ENCODE peak calls at places on chromosome 14, in four cellular contexts. K is SJSA1, D is mammary epithelial cell, Y is T47D. Z is an unnamed sample.
A peak's percentile ranks its signal among the peaks of the same experiment; 100 is the strongest.

GRCh38 chr14:51295666-51296263 is 55.7 kb downstream of the TMX1 start:
- DNase-seq in Y (no peak), D (peak; percentile 63), K (no peak), Z (no peak)

GRCh38 chr14:90495357-90496276 is 98.8 kb downstream of the CALM1 start:
- DNase-seq in D (peak; percentile 51), K (no peak), Y (peak; percentile 90), Z (peak; percentile 73)

GRCh38 chr14:53927171-53927570 is 29.5 kb downstream of the BMP4 start:
- DNase-seq in K (peak; percentile 55), Y (no peak), D (no peak), Z (no peak)

GRCh38 chr14:77086017-77086727 is 11.9 kb upstream of the CIPC start:
- DNase-seq in Y (no peak), K (no peak), D (peak; percentile 76), Z (no peak)

GRCh38 chr14:26934151-26934550 is 336.3 kb upstream of the NOVA1 start:
- DNase-seq in D (no peak), K (no peak), Y (no peak), Z (no peak)

GRCh38 chr14:41830679-41831078 is 224.0 kb downstream of the LRFN5 start:
- DNase-seq in D (peak; percentile 60), Y (no peak), K (no peak), Z (no peak)

GRCh38 chr14:102739190-102739469 is 38.1 kb upstream of the TRAF3 start:
- DNase-seq in K (no peak), Y (no peak), D (no peak), Z (no peak)

GRCh38 chr14:80455031-80455430 is 243.7 kb upstream of the DIO2 start:
- DNase-seq in D (no peak), K (no peak), Y (peak; percentile 29), Z (no peak)

GRCh38 chr14:96221109-96221650 is 16.5 kb downstream of the BDKRB2 start:
- DNase-seq in K (peak; percentile 96), Y (no peak), D (no peak), Z (no peak)

GRCh38 chr14:77123381-77124344 is 17.9 kb downstream of the ZDHHC22 start:
- DNase-seq in D (peak; percentile 89), K (no peak), Y (no peak), Z (peak; percentile 51)

GRCh38 chr14:32073537-32074189 is 3.4 kb upstream of the ARHGAP5 start:
- DNase-seq in D (peak; percentile 78), Y (peak; percentile 55), K (peak; percentile 50), Z (no peak)

GRCh38 chr14:102182901-102183619 is 43.4 kb downstream of the WDR20 start:
- DNase-seq in K (no peak), D (no peak), Y (no peak), Z (no peak)

GRCh38 chr14:30194769-30195168 is 267.1 kb upstream of the PRKD1 start:
- DNase-seq in Y (no peak), D (peak; percentile 5), K (peak; percentile 42), Z (no peak)

GRCh38 chr14:34029921-34030334 is 79.1 kb upstream of the EGLN3 start:
- DNase-seq in D (no peak), Y (no peak), K (peak; percentile 64), Z (peak; percentile 42)

GRCh38 chr14:104872469-104873341 is 7.6 kb downstream of the CEP170B start:
- DNase-seq in D (peak; percentile 58), Y (no peak), K (no peak), Z (peak; percentile 42)

GRCh38 chr14:90408713-90409112 is 11.9 kb downstream of the CALM1 start:
- DNase-seq in D (no peak), Y (no peak), K (no peak), Z (no peak)

GRCh38 chr14:101464984-101465794 is 96.1 kb upstream of the DIO3 start:
- DNase-seq in Y (no peak), D (no peak), K (peak; percentile 31), Z (no peak)

GRCh38 chr14:88468396-88468795 is 82.9 kb downstream of the SPATA7 start:
- DNase-seq in Y (no peak), K (no peak), D (peak; percentile 60), Z (no peak)

GRCh38 chr14:101721951-101722661 is 39.4 kb upstream of the PPP2R5C start:
- DNase-seq in K (peak; percentile 77), Y (no peak), D (peak; percentile 85), Z (no peak)

GRCh38 chr14:55512421-55512820 is 67.6 kb upstream of the KTN1 start:
- DNase-seq in Y (no peak), D (no peak), K (no peak), Z (no peak)

Z was measured in heart right ventricle.